ENCODE peak calls at places on chromosomes 1 and 21, in four cellular contexts. One of them, this sample, is unnamed.

GRCh38 chr1:153262462-153263157 is 3.1 kb downstream of the LORICRIN start:
- DNase-seq in transverse colon: no peak
- DNase-seq in RPMI7951: no peak
- DNase-seq in EL: no peak
- DNase-seq in this sample: no peak

GRCh38 chr1:113677250-113678158 is 81.8 kb downstream of the PHTF1 start:
- DNase-seq in RPMI7951: peak
- DNase-seq in transverse colon: no peak
- DNase-seq in EL: peak
- DNase-seq in this sample: peak

GRCh38 chr1:38867208-38867607 is 5.9 kb downstream of the MYCBP start:
- DNase-seq in EL: no peak
- DNase-seq in transverse colon: no peak
- DNase-seq in RPMI7951: no peak
- DNase-seq in this sample: no peak

GRCh38 chr1:233326319-233326994 is 1.1 kb upstream of the MAP3K21 start:
- DNase-seq in RPMI7951: no peak
- DNase-seq in transverse colon: no peak
- DNase-seq in EL: peak
- DNase-seq in this sample: peak

GRCh38 chr1:32540589-32540988 is 1.4 kb downstream of the ZBTB8A start:
- DNase-seq in EL: peak
- DNase-seq in RPMI7951: peak
- DNase-seq in transverse colon: no peak
- DNase-seq in this sample: peak

GRCh38 chr21:46604975-46605758 is at the start of gene S100B:
- DNase-seq in RPMI7951: peak
- DNase-seq in transverse colon: no peak
- DNase-seq in EL: peak
- DNase-seq in this sample: no peak

GRCh38 chr1:32170991-32171390 is 8.5 kb upstream of the TXLNA start:
- DNase-seq in transverse colon: no peak
- DNase-seq in EL: no peak
- DNase-seq in RPMI7951: no peak
- DNase-seq in this sample: no peak

GRCh38 chr1:9687876-9688582 is 36.5 kb downstream of the PIK3CD start:
- DNase-seq in EL: peak
- DNase-seq in transverse colon: peak
- DNase-seq in RPMI7951: peak
- DNase-seq in this sample: peak

GRCh38 chr1:29122662-29122986 is 1.1 kb downstream of the TMEM200B start:
- DNase-seq in EL: peak
- DNase-seq in transverse colon: peak
- DNase-seq in RPMI7951: peak
- DNase-seq in this sample: peak

GRCh38 chr1:241918879-241919278 is 38.7 kb upstream of the BECN2 start:
- DNase-seq in transverse colon: no peak
- DNase-seq in EL: peak
- DNase-seq in RPMI7951: peak
- DNase-seq in this sample: peak

GRCh38 chr1:230422221-230422981 is 3.7 kb downstream of the PGBD5 start:
- DNase-seq in RPMI7951: no peak
- DNase-seq in EL: no peak
- DNase-seq in transverse colon: no peak
- DNase-seq in this sample: no peak

GRCh38 chr1:226309398-226310122 is 596 bp upstream of the LIN9 start:
- DNase-seq in transverse colon: no peak
- DNase-seq in RPMI7951: peak
- DNase-seq in EL: peak
- DNase-seq in this sample: peak

GRCh38 chr1:8113257-8114220 is 87.4 kb upstream of the ERRFI1 start:
- DNase-seq in EL: no peak
- DNase-seq in RPMI7951: peak
- DNase-seq in transverse colon: no peak
- DNase-seq in this sample: no peak

GRCh38 chr1:152047607-152047953 is 10.8 kb upstream of the S100A11 start:
- DNase-seq in EL: no peak
- DNase-seq in transverse colon: no peak
- DNase-seq in RPMI7951: peak
- DNase-seq in this sample: peak

GRCh38 chr1:208358681-208359080 is 114.5 kb upstream of the PLXNA2 start:
- DNase-seq in RPMI7951: no peak
- DNase-seq in transverse colon: no peak
- DNase-seq in EL: no peak
- DNase-seq in this sample: no peak

GRCh38 chr1:6133146-6133895 is 46.8 kb downstream of the CHD5 start:
- DNase-seq in transverse colon: no peak
- DNase-seq in EL: no peak
- DNase-seq in RPMI7951: no peak
- DNase-seq in this sample: no peak

GRCh38 chr1:33247537-33247936 is 8.8 kb upstream of the ZNF362 start:
- DNase-seq in transverse colon: no peak
- DNase-seq in EL: no peak
- DNase-seq in RPMI7951: no peak
- DNase-seq in this sample: no peak

This sample was measured in M059J.